ENCODE peak calls at places on chromosomes 1 and 21, in five cellular contexts. Q is NCI-H1105 treated with DMSO at 0.1 percent for 48 hours, Y is HS-27A, C is occipital lobe, B is ureter. L is an unnamed sample.

GRCh38 chr21:41854426-41854995 is 24.6 kb downstream of the PRDM15 start:
- DNase-seq in Q (no peak), Y (no peak), C (no peak), B (no peak), L (no peak)

GRCh38 chr1:81670286-81670685 is 130.4 kb upstream of the ADGRL2 start:
- DNase-seq in Q (peak; percentile 17), Y (peak; percentile 48), C (peak; percentile 46), B (peak; percentile 76), L (no peak)

GRCh38 chr1:59657873-59658465 is 156.8 kb upstream of the HOOK1 start:
- DNase-seq in Q (no peak), Y (no peak), C (no peak), B (no peak), L (no peak)

GRCh38 chr1:206649261-206649660 is 13.9 kb downstream of the DYRK3 start:
- DNase-seq in Q (no peak), Y (no peak), C (no peak), B (no peak), L (no peak)

GRCh38 chr21:45525153-45525909 is 16.9 kb downstream of the SLC19A1 start:
- DNase-seq in Q (no peak), Y (no peak), C (no peak), B (peak; percentile 41), L (no peak)

GRCh38 chr1:233338102-233338501 is 10.6 kb downstream of the MAP3K21 start:
- DNase-seq in Q (no peak), Y (no peak), C (no peak), B (no peak), L (no peak)

GRCh38 chr1:61131716-61132115 is 49.4 kb downstream of the NFIA start:
- DNase-seq in Q (peak; percentile 79), Y (no peak), C (no peak), B (no peak), L (no peak)

GRCh38 chr1:213371769-213372619 is 321.0 kb downstream of the RPS6KC1 start:
- DNase-seq in Q (no peak), Y (no peak), C (no peak), B (no peak), L (no peak)

GRCh38 chr1:213474054-213474453 is 423.0 kb downstream of the RPS6KC1 start:
- DNase-seq in Q (peak; percentile 5), Y (no peak), C (no peak), B (no peak), L (no peak)

GRCh38 chr1:99766378-99766800 is at the start of gene FRRS1:
- DNase-seq in Q (peak; percentile 82), Y (peak; percentile 51), C (no peak), B (peak; percentile 82), L (peak; percentile 15)